ENCODE peak calls at places on chromosomes 4 and X, in four cellular contexts. L, O, Q and I are unnamed samples.

GRCh38 chr4:88592600-88593448 is 544 bp downstream of the HERC3 start:
- DNase-seq in L (peak), O (peak), Q (peak), I (peak)

GRCh38 chrX:119763175-119763574 is 4.8 kb downstream of the SOWAHD start:
- DNase-seq in L (no peak), O (no peak), Q (no peak), I (no peak)

GRCh38 chrX:18793601-18794089 is 86.2 kb downstream of the PPEF1 start:
- DNase-seq in L (peak), O (peak), Q (no peak), I (peak)

GRCh38 chr4:833731-834367 is 7.9 kb upstream of the CPLX1 start:
- DNase-seq in L (no peak), O (no peak), Q (no peak), I (no peak)

GRCh38 chrX:110402091-110402854 is 43.6 kb downstream of the RTL9 start:
- DNase-seq in L (peak), O (no peak), Q (no peak), I (no peak)

GRCh38 chr4:25439913-25440477 is 62.9 kb downstream of the ANAPC4 start:
- DNase-seq in L (peak), O (peak), Q (peak), I (peak)

GRCh38 chrX:73979551-73980131 is 324.3 kb upstream of the ZCCHC13 start:
- DNase-seq in L (no peak), O (no peak), Q (no peak), I (no peak)

GRCh38 chr4:2799444-2799911 is 6.6 kb downstream of the SH3BP2 start:
- DNase-seq in L (no peak), O (no peak), Q (no peak), I (no peak)

GRCh38 chr4:8756816-8757215 is 114.8 kb downstream of the HMX1 start:
- DNase-seq in L (no peak), O (no peak), Q (no peak), I (no peak)

GRCh38 chr4:4490041-4490440 is 51.8 kb downstream of the STX18 start:
- DNase-seq in L (no peak), O (no peak), Q (no peak), I (no peak)

GRCh38 chr4:10640535-10641159 is 43.9 kb downstream of the CLNK start:
- DNase-seq in L (no peak), O (no peak), Q (no peak), I (no peak)

GRCh38 chrX:21985332-21985777 is 44.8 kb downstream of the SMS start:
- DNase-seq in L (peak), O (peak), Q (peak), I (peak)

GRCh38 chrX:14027511-14028019 is 2.1 kb downstream of the GEMIN8 start:
- DNase-seq in L (no peak), O (no peak), Q (peak), I (peak)

GRCh38 chr4:39548425-39549067 is 21.3 kb upstream of the UGDH start:
- DNase-seq in L (no peak), O (no peak), Q (no peak), I (no peak)

GRCh38 chr4:123398803-123399637 is 2.4 kb downstream of the SPRY1 start:
- DNase-seq in L (peak), O (peak), Q (no peak), I (peak)

GRCh38 chr4:42417491-42417890 is 20.2 kb downstream of the SHISA3 start:
- DNase-seq in L (no peak), O (no peak), Q (no peak), I (no peak)

GRCh38 chrX:69307736-69308135 is 142.5 kb upstream of the PJA1 start:
- DNase-seq in L (no peak), O (no peak), Q (no peak), I (no peak)

GRCh38 chrX:11724122-11725017 is 33.7 kb upstream of the MSL3 start:
- DNase-seq in L (peak), O (peak), Q (no peak), I (peak)
- TF ChIP-seq RAD21 in L (peak), O (peak), Q (peak), I (no peak)

GRCh38 chr4:113222431-113222979 is 173.1 kb downstream of the ANK2 start:
- DNase-seq in L (no peak), O (no peak), Q (no peak), I (no peak)
- TF ChIP-seq PBX3 in L (no peak), O (no peak), Q (no peak), I (no peak)

GRCh38 chrX:45771114-45771513 is 570.4 kb upstream of the DIPK2B start:
- DNase-seq in L (peak), O (no peak), Q (no peak), I (peak)

GRCh38 chrX:45778621-45779020 is 577.9 kb upstream of the DIPK2B start:
- DNase-seq in L (no peak), O (no peak), Q (no peak), I (no peak)

GRCh38 chrX:45775462-45775861 is 574.8 kb upstream of the DIPK2B start:
- DNase-seq in L (no peak), O (no peak), Q (no peak), I (no peak)

GRCh38 chrX:45771560-45772340 is 571.1 kb upstream of the DIPK2B start:
- DNase-seq in L (no peak), O (no peak), Q (no peak), I (no peak)

GRCh38 chrX:45774961-45775360 is 574.3 kb upstream of the DIPK2B start:
- DNase-seq in L (no peak), O (no peak), Q (no peak), I (no peak)
- TF ChIP-seq RAD21 in L (no peak), O (no peak), Q (no peak), I (no peak)

GRCh38 chrX:137353404-137353803 is 212.5 kb upstream of the ZIC3 start:
- DNase-seq in L (no peak), O (no peak), Q (no peak), I (no peak)
- TF ChIP-seq PBX3 in L (no peak), O (no peak), Q (no peak), I (no peak)

GRCh38 chr4:150867148-150867547 is 147.9 kb downstream of the LRBA start:
- DNase-seq in L (peak), O (peak), Q (peak), I (peak)
- TF ChIP-seq RAD21 in L (peak), O (peak), Q (peak), I (peak)